ENCODE peak calls at places on chromosomes 7 and 10, in six cellular contexts. O is brain microvascular endothelial cell, F is AG10803, G is ovary, P is HFF-Myc, H is bronchial epithelial cell. V is an unnamed sample.

GRCh38 chr7:697259-697615 is 29.3 kb upstream of the DNAAF5 start:
- DNase-seq in O (no peak), F (no peak), G (no peak), P (no peak), H (no peak), V (no peak)

GRCh38 chr10:90887555-90887954 is 15.8 kb downstream of the RPP30 start:
- DNase-seq in O (no peak), F (peak), G (no peak), P (no peak), H (peak), V (no peak)

GRCh38 chr7:10483671-10484070 is 490.0 kb upstream of the PHF14 start:
- DNase-seq in O (no peak), F (no peak), G (no peak), P (no peak), H (peak), V (no peak)

GRCh38 chr7:111784311-111784710 is 222.0 kb upstream of the IMMP2L start:
- DNase-seq in O (no peak), F (no peak), G (no peak), P (no peak), H (no peak), V (no peak)

GRCh38 chr7:972670-973309 is 2.6 kb downstream of the COX19 start:
- DNase-seq in O (no peak), F (no peak), G (no peak), P (no peak), H (no peak), V (no peak)

GRCh38 chr10:110056822-110057221 is 49.0 kb downstream of the ADD3 start:
- DNase-seq in O (no peak), F (peak), G (no peak), P (no peak), H (no peak), V (no peak)

GRCh38 chr10:90399782-90400181 is 458.1 kb downstream of the HTR7 start:
- DNase-seq in O (no peak), F (no peak), G (no peak), P (no peak), H (no peak), V (no peak)

GRCh38 chr7:112010994-112011393 is 195.2 kb downstream of the DOCK4 start:
- DNase-seq in O (no peak), F (no peak), G (no peak), P (no peak), H (no peak), V (peak)

GRCh38 chr10:132518572-132519381 is 18.8 kb upstream of the INPP5A start:
- DNase-seq in O (no peak), F (no peak), G (peak), P (no peak), H (peak), V (peak)

GRCh38 chr7:50396856-50397255 is 53.3 kb downstream of the FIGNL1 start:
- DNase-seq in O (no peak), F (no peak), G (no peak), P (no peak), H (no peak), V (no peak)

GRCh38 chr7:42494722-42495121 is 257.7 kb upstream of the GLI3 start:
- DNase-seq in O (peak), F (peak), G (no peak), P (no peak), H (peak), V (peak)

GRCh38 chr7:27161721-27162547 is 3.4 kb downstream of the HOXA9 start:
- DNase-seq in O (no peak), F (no peak), G (no peak), P (no peak), H (no peak), V (peak)

GRCh38 chr10:70254795-70255328 is 21.6 kb upstream of the PPA1 start:
- DNase-seq in O (no peak), F (no peak), G (no peak), P (no peak), H (no peak), V (no peak)

GRCh38 chr7:66380285-66380888 is 175.3 kb downstream of the TPST1 start:
- DNase-seq in O (peak), F (peak), G (no peak), P (no peak), H (peak), V (no peak)

GRCh38 chr10:29119374-29119773 is 169.5 kb upstream of the LYZL1 start:
- DNase-seq in O (no peak), F (peak), G (peak), P (no peak), H (no peak), V (peak)

GRCh38 chr7:130893441-130893894 is 159.5 kb upstream of the KLF14 start:
- DNase-seq in O (no peak), F (peak), G (no peak), P (no peak), H (no peak), V (no peak)

GRCh38 chr10:79003183-79004100 is 65.3 kb upstream of the ZMIZ1 start:
- DNase-seq in O (no peak), F (no peak), G (no peak), P (no peak), H (no peak), V (peak)

GRCh38 chr10:43808136-43808535 is 159.5 kb upstream of the ZNF32 start:
- DNase-seq in O (no peak), F (no peak), G (no peak), P (no peak), H (no peak), V (no peak)

GRCh38 chr10:77857272-77857671 is 69.3 kb downstream of the DLG5 start:
- DNase-seq in O (no peak), F (no peak), G (no peak), P (no peak), H (no peak), V (peak)

GRCh38 chr10:17109475-17110207 is 20.0 kb downstream of the CUBN start:
- DNase-seq in O (peak), F (peak), G (no peak), P (peak), H (peak), V (no peak)

GRCh38 chr10:5643356-5643755 is 23.0 kb downstream of the ASB13 start:
- DNase-seq in O (no peak), F (peak), G (no peak), P (no peak), H (no peak), V (no peak)

GRCh38 chr7:43764807-43765491 is 6.5 kb downstream of the BLVRA start:
- DNase-seq in O (no peak), F (no peak), G (no peak), P (no peak), H (peak), V (no peak)

GRCh38 chr7:28573059-28573553 is 160.8 kb downstream of the CREB5 start:
- DNase-seq in O (peak), F (peak), G (no peak), P (peak), H (no peak), V (no peak)

GRCh38 chr10:61898435-61898778 is 3.1 kb upstream of the ARID5B start:
- DNase-seq in O (no peak), F (no peak), G (no peak), P (no peak), H (no peak), V (no peak)

GRCh38 chr10:132461683-132462231 is 64.8 kb downstream of the PWWP2B start:
- DNase-seq in O (no peak), F (no peak), G (no peak), P (no peak), H (peak), V (no peak)

DNA sequence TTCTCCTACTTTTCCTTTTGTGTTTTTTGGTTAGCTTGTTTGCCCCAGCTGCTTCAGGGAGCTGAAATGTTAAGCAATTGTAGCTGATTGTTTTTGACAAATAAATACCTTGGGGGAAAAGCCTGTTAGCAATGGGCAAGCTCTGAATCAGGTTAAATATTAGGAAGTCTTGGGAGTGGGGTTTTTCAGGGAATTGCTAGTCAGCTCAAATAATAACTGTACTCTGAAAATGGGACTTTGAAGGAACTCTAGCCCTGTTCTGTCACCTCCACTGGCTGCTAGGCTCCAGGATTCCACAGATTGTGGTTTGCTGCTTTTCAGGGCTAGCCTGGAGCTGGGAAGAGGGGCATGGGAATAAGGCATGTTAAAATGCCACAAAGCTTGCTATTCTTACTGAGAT is 39.5 kb downstream of the ADK start:
- DNase-seq in O (no peak), F (peak), G (no peak), P (no peak), H (no peak), V (no peak)
- H3K4me3 ChIP-seq in O (peak), F (peak), G (no peak), P (peak), H (peak), V (no peak)

GRCh38 chr7:47291461-47292051 is 290.4 kb downstream of the TNS3 start:
- DNase-seq in O (peak), F (peak), G (no peak), P (peak), H (peak), V (no peak)
- H3K4me3 ChIP-seq in O (no peak), F (no peak), G (no peak), P (no peak), H (no peak), V (no peak)

GRCh38 chr10:102802920-102803534 is 34.2 kb downstream of the CYP17A1 start:
- DNase-seq in O (peak), F (peak), G (peak), P (peak), H (peak), V (peak)
- H3K4me3 ChIP-seq in O (no peak), F (no peak), G (no peak), P (no peak), H (no peak), V (no peak)

GRCh38 chr10:93440591-93441012 is 41.5 kb downstream of the MYOF start:
- DNase-seq in O (no peak), F (peak), G (no peak), P (no peak), H (no peak), V (no peak)
- H3K4me3 ChIP-seq in O (no peak), F (no peak), G (no peak), P (no peak), H (no peak), V (no peak)

GRCh38 chr7:68420342-68420750 is 1177.9 kb upstream of the AUTS2 start:
- DNase-seq in O (no peak), F (no peak), G (no peak), P (no peak), H (no peak), V (peak)
- H3K4me3 ChIP-seq in O (no peak), F (no peak), G (no peak), P (no peak), H (no peak), V (no peak)

DNA sequence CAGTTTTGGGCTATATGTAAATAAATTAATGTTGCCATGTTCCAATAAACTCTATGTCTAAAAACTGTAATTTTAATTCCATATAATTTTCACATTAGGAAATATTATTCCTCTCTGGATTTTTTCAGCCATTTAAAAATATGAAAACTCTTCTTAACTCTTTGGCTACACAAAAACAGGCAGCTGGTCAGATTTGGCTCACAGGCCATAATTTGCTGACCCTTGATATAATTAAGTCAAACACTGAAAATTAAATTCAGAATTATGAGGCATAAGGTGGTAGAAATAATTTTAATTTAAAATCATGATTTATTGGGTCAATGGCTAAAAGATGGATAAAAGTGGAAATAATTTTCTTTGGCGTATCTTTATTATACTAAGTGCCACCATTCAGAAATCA is 167.0 kb upstream of the ETV1 start:
- DNase-seq in O (no peak), F (no peak), G (no peak), P (no peak), H (no peak), V (no peak)
- H3K4me3 ChIP-seq in O (no peak), F (no peak), G (no peak), P (no peak), H (no peak), V (no peak)